ENCODE peak calls at places on chromosomes 1 and 21, in seven cellular contexts. P is body of pancreas, A is transverse colon, I is tibial nerve, B is GM12891, Y is uterus, L is IMR-90. C is an unnamed sample.

GRCh38 chr1:7454052-7454815 is 316.9 kb upstream of the VAMP3 start:
- DNase-seq in P (no peak), A (peak), I (no peak), B (no peak), Y (no peak), L (peak), C (no peak)

GRCh38 chr1:78333426-78334012 is 157.3 kb upstream of the PTGFR start:
- DNase-seq in P (peak), A (no peak), I (no peak), B (no peak), Y (peak), L (peak), C (no peak)

GRCh38 chr1:196438324-196438723 is 169.9 kb downstream of the KCNT2 start:
- DNase-seq in P (no peak), A (no peak), I (no peak), B (no peak), Y (no peak), L (no peak), C (no peak)

GRCh38 chr1:76083189-76083588 is 8.6 kb downstream of the ST6GALNAC3 start:
- DNase-seq in P (no peak), A (no peak), I (no peak), B (no peak), Y (no peak), L (no peak), C (no peak)

GRCh38 chr1:172928412-172928811 is 122.3 kb downstream of the TNFSF18 start:
- DNase-seq in P (no peak), A (no peak), I (no peak), B (no peak), Y (no peak), L (peak), C (no peak)

GRCh38 chr21:43318841-43319781 is 107.8 kb downstream of the SIK1 start:
- DNase-seq in P (peak), A (peak), I (no peak), B (no peak), Y (no peak), L (peak), C (no peak)

GRCh38 chr21:41068411-41069304 is 99.3 kb upstream of the BACE2 start:
- DNase-seq in P (peak), A (peak), I (peak), B (peak), Y (peak), L (peak), C (peak)

GRCh38 chr1:229253170-229253974 is 17.5 kb upstream of the RAB4A start:
- DNase-seq in P (peak), A (peak), I (no peak), B (no peak), Y (no peak), L (peak), C (no peak)

GRCh38 chr1:36253463-36253862 is 29.2 kb downstream of the THRAP3 start:
- DNase-seq in P (no peak), A (no peak), I (no peak), B (no peak), Y (peak), L (peak), C (no peak)

GRCh38 chr1:28507247-28507645 is 1.4 kb downstream of the RCC1 start:
- DNase-seq in P (no peak), A (no peak), I (no peak), B (no peak), Y (no peak), L (no peak), C (no peak)

GRCh38 chr1:87137342-87137739 is 191.3 kb upstream of the LMO4 start:
- DNase-seq in P (no peak), A (no peak), I (no peak), B (no peak), Y (no peak), L (no peak), C (no peak)

GRCh38 chr21:22536511-22536910 is 1538.3 kb downstream of the NCAM2 start:
- DNase-seq in P (no peak), A (no peak), I (no peak), B (no peak), Y (no peak), L (no peak), C (no peak)

GRCh38 chr1:46527474-46528296 is 23.8 kb downstream of the KNCN start:
- DNase-seq in P (peak), A (peak), I (peak), B (peak), Y (peak), L (peak), C (peak)

GRCh38 chr1:115710859-115711624 is 57.5 kb downstream of the CASQ2 start:
- DNase-seq in P (no peak), A (no peak), I (no peak), B (no peak), Y (no peak), L (no peak), C (no peak)

GRCh38 chr1:5706239-5706638 is 286.0 kb downstream of the NPHP4 start:
- DNase-seq in P (no peak), A (no peak), I (no peak), B (no peak), Y (no peak), L (no peak), C (no peak)
- TF ChIP-seq POLR2A in P (no peak), A (no peak), I (no peak), B (no peak), Y (no peak), L (no peak), C (no peak)

DNA sequence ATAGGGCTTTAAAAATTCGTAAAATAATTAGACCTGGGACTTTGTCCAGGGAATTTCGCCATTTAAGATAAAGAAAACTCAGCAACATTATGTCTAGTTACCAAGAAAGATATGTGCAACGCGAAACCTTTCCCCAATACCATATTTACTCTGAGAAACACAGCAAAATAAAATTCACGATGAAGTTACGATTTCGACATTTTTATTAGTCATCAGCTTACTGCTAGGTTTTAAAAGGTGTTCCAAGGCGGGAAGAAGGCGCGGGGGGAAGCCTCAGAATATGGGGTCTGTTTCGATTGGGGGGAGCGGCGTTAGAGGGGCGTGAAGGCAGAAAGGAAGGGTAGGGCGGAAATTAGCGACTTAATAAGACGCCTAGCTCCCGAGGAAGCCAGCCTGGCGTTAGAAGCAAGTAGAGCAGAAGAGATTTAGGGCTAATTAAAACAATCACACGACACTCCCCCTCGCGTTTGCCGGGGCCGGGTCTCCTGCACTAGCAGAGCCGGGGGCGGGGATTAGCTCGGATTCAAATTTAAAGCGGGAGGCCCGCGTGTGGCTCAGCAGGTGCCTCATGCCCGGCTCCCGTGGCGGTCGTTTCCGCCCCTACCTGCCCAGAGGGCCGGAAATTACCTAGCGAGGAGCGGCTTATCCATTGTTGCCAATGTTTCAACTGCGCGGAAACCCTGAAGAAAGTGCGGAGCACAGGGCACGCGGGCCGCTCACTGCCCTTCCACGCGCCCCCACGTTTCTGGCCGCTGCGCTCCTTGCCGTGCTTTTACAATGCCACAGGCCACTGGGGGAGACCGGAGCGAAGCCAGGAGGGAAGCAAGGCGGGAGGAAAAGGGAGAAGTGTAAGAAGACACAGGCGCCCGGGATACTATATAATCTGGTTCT is 795 bp upstream of the POU2F1 start:
- DNase-seq in P (peak), A (peak), I (peak), B (peak), Y (peak), L (peak), C (peak)
- TF ChIP-seq POLR2A in P (no peak), A (peak), I (peak), B (peak), Y (no peak), L (no peak), C (peak)

GRCh38 chr1:150261367-150261766 is 3.8 kb downstream of the CA14 start:
- DNase-seq in P (no peak), A (no peak), I (no peak), B (no peak), Y (no peak), L (no peak), C (no peak)
- TF ChIP-seq POLR2A in P (no peak), A (no peak), I (no peak), B (no peak), Y (no peak), L (no peak), C (peak)

DNA sequence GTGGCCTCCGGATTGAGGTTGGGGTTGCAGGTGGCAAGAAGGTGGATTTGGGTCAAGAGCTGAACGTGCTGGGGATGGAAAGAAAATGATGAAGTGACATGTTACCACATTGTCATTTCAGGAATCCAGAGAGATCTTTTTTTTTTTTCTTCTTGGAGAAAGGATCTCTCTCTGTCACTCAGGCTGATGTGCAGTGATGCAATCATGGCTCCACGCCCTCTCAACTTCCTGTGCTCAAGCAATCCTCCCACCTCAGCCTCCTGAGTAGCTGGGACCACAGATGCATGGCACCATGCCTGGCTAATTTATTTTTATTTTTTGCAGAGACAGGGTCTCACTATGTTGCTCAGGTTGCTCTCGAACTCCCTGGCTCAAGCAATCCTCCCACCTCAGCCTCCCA is 80.6 kb downstream of the GON4L start:
- DNase-seq in P (no peak), A (no peak), I (no peak), B (no peak), Y (no peak), L (no peak), C (no peak)
- TF ChIP-seq POLR2A in P (no peak), A (no peak), I (no peak), B (no peak), Y (no peak), L (no peak), C (no peak)

GRCh38 chr1:237868814-237869600 is 21.7 kb downstream of the ZP4 start:
- DNase-seq in P (no peak), A (no peak), I (no peak), B (no peak), Y (no peak), L (no peak), C (no peak)

GRCh38 chr1:237863234-237863633 is 27.5 kb downstream of the ZP4 start:
- DNase-seq in P (no peak), A (no peak), I (no peak), B (no peak), Y (no peak), L (no peak), C (no peak)

GRCh38 chr1:237861944-237862343 is 28.8 kb downstream of the ZP4 start:
- DNase-seq in P (no peak), A (no peak), I (no peak), B (no peak), Y (no peak), L (no peak), C (no peak)

GRCh38 chr1:237864338-237865244 is 26.1 kb downstream of the ZP4 start:
- DNase-seq in P (peak), A (peak), I (no peak), B (peak), Y (no peak), L (no peak), C (peak)

GRCh38 chr1:237867380-237867888 is 23.3 kb downstream of the ZP4 start:
- DNase-seq in P (no peak), A (no peak), I (no peak), B (no peak), Y (no peak), L (no peak), C (no peak)
- TF ChIP-seq POLR2A in P (no peak), A (no peak), I (no peak), B (no peak), Y (no peak), L (no peak), C (no peak)